ENCODE peak calls at places on chromosome 19, in five cellular contexts. Z is CD8-positive, alpha-beta T cell; F is coronary artery; I is heart right ventricle; Q is endothelial cell. C is an unnamed sample.
A peak's percentile ranks its signal among the peaks of the same experiment; 100 is the strongest.

GRCh38 chr19:35396240-35396885 is 25.5 kb downstream of the GPR42 start:
- DNase-seq in Z (no peak), F (no peak), I (no peak), Q (no peak), C (no peak)

GRCh38 chr19:45424191-45425058 is 708 bp upstream of the ERCC1 start:
- DNase-seq in Z (no peak), F (peak; percentile 92), I (peak; percentile 78), Q (peak; percentile 53), C (peak; percentile 48)

GRCh38 chr19:40771101-40771539 is 4.2 kb upstream of the MIA start:
- DNase-seq in Z (no peak), F (no peak), I (no peak), Q (no peak), C (no peak)

GRCh38 chr19:15379996-15380647 is 535 bp upstream of the AKAP8 start:
- DNase-seq in Z (no peak), F (no peak), I (peak; percentile 49), Q (peak; percentile 66), C (no peak)

GRCh38 chr19:15297416-15298224 is 34.7 kb downstream of the BRD4 start:
- DNase-seq in Z (no peak), F (no peak), I (no peak), Q (no peak), C (no peak)

GRCh38 chr19:13987101-13987890 is 18.8 kb downstream of the RFX1 start:
- DNase-seq in Z (no peak), F (no peak), I (peak; percentile 51), Q (no peak), C (no peak)

GRCh38 chr19:52343548-52343947 is 7.5 kb downstream of the ZNF610 start:
- DNase-seq in Z (peak; percentile 24), F (no peak), I (peak; percentile 64), Q (peak; percentile 66), C (peak; percentile 45)

GRCh38 chr19:40312533-40312932 is 27.4 kb upstream of the AKT2 start:
- DNase-seq in Z (no peak), F (no peak), I (no peak), Q (no peak), C (no peak)

GRCh38 chr19:58044886-58045285 is 11.1 kb downstream of the ZSCAN1 start:
- DNase-seq in Z (no peak), F (no peak), I (no peak), Q (no peak), C (no peak)

GRCh38 chr19:4911314-4911713 is 2.0 kb downstream of the UHRF1 start:
- DNase-seq in Z (no peak), F (no peak), I (no peak), Q (no peak), C (no peak)

GRCh38 chr19:49056101-49056901 is 1.2 kb downstream of the CGB7 start:
- DNase-seq in Z (peak; percentile 51), F (no peak), I (peak; percentile 43), Q (peak; percentile 64), C (peak; percentile 48)
- TF ChIP-seq CTCF in Z (no peak), F (peak; percentile 37), I (peak; percentile 44), Q (no peak), C (no peak)

DNA sequence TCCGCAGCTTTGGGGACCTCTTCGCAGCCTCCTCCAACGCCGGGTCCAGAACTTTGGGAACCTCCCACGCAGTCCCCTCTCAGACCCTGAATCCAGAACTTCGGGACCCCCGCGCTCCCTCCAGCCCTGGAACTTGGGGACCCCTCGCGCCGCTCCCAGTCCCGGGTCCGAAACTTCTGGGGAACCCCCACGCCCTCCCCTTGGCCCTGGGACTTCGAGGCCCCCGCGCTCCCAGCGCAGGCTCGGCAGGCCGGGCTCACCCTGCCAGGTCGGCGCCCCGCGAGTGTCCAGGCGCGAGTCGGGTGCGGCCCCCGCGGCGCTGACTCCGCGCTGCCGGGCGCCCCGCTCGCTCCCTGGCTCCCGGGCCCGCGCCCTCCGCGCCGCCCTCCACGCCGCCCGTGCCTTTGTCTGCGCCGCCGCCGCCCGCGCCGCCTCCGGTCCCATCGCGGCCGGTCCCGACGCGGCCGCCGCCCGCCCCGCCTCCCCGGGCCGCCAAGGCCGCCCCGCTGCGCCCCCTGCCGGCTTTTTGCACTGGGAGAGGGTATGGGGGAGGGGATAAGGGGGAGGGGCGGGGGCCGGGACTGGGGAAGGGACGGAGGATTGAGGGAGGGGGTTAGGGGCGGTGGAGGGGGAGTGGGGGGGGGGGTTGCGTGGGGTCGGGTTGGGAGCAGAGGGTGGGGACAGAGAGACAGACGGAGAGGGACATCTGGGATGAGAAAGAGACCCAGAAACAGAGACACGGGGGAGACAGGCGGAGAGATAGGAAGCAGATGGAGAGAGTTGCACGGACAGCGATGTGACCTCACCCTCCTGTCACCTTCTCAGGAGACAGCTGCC is at the start of gene HOMER3:
- DNase-seq in Z (peak; percentile 69), F (peak; percentile 82), I (peak; percentile 85), Q (peak; percentile 92), C (peak; percentile 62)
- TF ChIP-seq CTCF in Z (no peak), F (peak; percentile 24), I (peak; percentile 33), Q (no peak), C (no peak)

GRCh38 chr19:27922970-27923369 is 1290.0 kb downstream of the UQCRFS1 start:
- DNase-seq in Z (no peak), F (no peak), I (no peak), Q (no peak), C (no peak)

GRCh38 chr19:27920774-27921173 is 1292.2 kb downstream of the UQCRFS1 start:
- DNase-seq in Z (no peak), F (no peak), I (no peak), Q (no peak), C (no peak)

DNA sequence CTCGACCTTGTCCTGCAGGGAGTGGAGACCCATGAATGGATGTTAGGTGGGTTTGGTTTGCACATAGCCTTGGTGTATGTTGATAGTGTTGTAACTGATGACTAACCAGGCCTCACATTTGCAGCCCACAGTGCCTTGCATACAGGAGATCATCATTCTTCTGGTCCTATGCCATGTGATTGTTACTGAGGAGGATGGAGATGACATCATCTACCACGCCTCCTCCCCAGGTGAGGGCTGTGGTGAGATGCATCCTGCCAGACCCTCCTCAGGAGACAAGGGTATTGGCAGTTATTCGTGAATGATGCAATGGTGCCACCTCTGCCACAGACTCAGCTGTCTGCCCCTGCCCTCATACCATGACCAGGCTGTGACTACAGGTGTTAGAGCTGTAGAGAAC is 1294.1 kb downstream of the UQCRFS1 start:
- DNase-seq in Z (no peak), F (no peak), I (no peak), Q (no peak), C (no peak)
- TF ChIP-seq CTCF in Z (no peak), F (no peak), I (no peak), Q (no peak), C (no peak)

DNA sequence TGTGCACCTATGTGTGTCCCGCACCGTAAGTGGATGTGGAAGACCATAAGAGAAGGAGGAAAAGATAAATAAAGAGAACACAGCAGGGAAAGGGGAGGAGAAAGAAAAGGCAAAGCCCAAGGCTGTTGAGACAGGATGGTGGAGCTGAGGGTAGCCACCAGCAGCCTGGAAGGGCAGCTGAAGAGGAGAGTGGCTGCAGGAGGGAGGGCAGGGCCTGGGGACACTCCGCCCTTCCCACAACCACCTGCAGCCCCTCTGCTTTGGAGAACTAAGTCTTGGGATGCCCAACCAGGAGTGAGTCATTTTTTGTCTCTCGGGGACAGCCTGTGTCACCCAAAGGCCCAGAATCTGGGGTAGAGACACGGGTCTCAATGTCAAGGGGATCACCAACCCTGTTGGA is 26.4 kb upstream of the CCNE1 start:
- DNase-seq in Z (no peak), F (no peak), I (no peak), Q (no peak), C (no peak)
- TF ChIP-seq CTCF in Z (no peak), F (no peak), I (no peak), Q (no peak), C (no peak)

C was measured in natural killer cell.